ENCODE peak calls at places on chromosomes 5 and 9, in nine cellular contexts. One of them, this sample, is unnamed.

GRCh38 chr9:122562134-122562760 is 9.3 kb downstream of the OR1N2 start:
- DNase-seq in HTR-8/SVneo: no peak
- DNase-seq in GM12891: no peak
- DNase-seq in NCI-H1048: no peak
- DNase-seq in mucosa of descending colon: no peak
- DNase-seq in kidney: no peak
- DNase-seq in activated CD4-positive, alpha-beta T cell treated with anti-CD3 and anti-CD28 coated beads, Interleukin-2, amount 50 U/mL, for 48 hours: no peak
- DNase-seq in activated CD8-positive, alpha-beta T cell treated with anti-CD3 and anti-CD28 coated beads, Interleukin-2, amount 10 ng/mL, durations not matched to agents 7 days and 5 days: peak
- DNase-seq in RPMI8226: no peak
- DNase-seq in this sample: peak

GRCh38 chr9:113542016-113542415 is 78.5 kb downstream of the RGS3 start:
- DNase-seq in HTR-8/SVneo: no peak
- DNase-seq in GM12891: no peak
- DNase-seq in NCI-H1048: no peak
- DNase-seq in mucosa of descending colon: no peak
- DNase-seq in kidney: no peak
- DNase-seq in activated CD4-positive, alpha-beta T cell treated with anti-CD3 and anti-CD28 coated beads, Interleukin-2, amount 50 U/mL, for 48 hours: no peak
- DNase-seq in activated CD8-positive, alpha-beta T cell treated with anti-CD3 and anti-CD28 coated beads, Interleukin-2, amount 10 ng/mL, durations not matched to agents 7 days and 5 days: no peak
- DNase-seq in RPMI8226: no peak
- DNase-seq in this sample: no peak

GRCh38 chr5:143433680-143434079 is 30.2 kb upstream of the NR3C1 start:
- DNase-seq in HTR-8/SVneo: no peak
- DNase-seq in GM12891: no peak
- DNase-seq in NCI-H1048: no peak
- DNase-seq in mucosa of descending colon: no peak
- DNase-seq in kidney: no peak
- DNase-seq in activated CD4-positive, alpha-beta T cell treated with anti-CD3 and anti-CD28 coated beads, Interleukin-2, amount 50 U/mL, for 48 hours: no peak
- DNase-seq in activated CD8-positive, alpha-beta T cell treated with anti-CD3 and anti-CD28 coated beads, Interleukin-2, amount 10 ng/mL, durations not matched to agents 7 days and 5 days: no peak
- DNase-seq in RPMI8226: no peak
- DNase-seq in this sample: no peak

GRCh38 chr5:103667068-103667467 is 104.5 kb upstream of the NUDT12 start:
- DNase-seq in HTR-8/SVneo: peak
- DNase-seq in GM12891: no peak
- DNase-seq in NCI-H1048: no peak
- DNase-seq in mucosa of descending colon: no peak
- DNase-seq in kidney: no peak
- DNase-seq in activated CD4-positive, alpha-beta T cell treated with anti-CD3 and anti-CD28 coated beads, Interleukin-2, amount 50 U/mL, for 48 hours: no peak
- DNase-seq in activated CD8-positive, alpha-beta T cell treated with anti-CD3 and anti-CD28 coated beads, Interleukin-2, amount 10 ng/mL, durations not matched to agents 7 days and 5 days: no peak
- DNase-seq in RPMI8226: no peak
- DNase-seq in this sample: peak

GRCh38 chr9:91419222-91420191 is 4.1 kb downstream of the NFIL3 start:
- DNase-seq in HTR-8/SVneo: no peak
- DNase-seq in GM12891: no peak
- DNase-seq in NCI-H1048: no peak
- DNase-seq in mucosa of descending colon: no peak
- DNase-seq in kidney: no peak
- DNase-seq in activated CD4-positive, alpha-beta T cell treated with anti-CD3 and anti-CD28 coated beads, Interleukin-2, amount 50 U/mL, for 48 hours: peak
- DNase-seq in activated CD8-positive, alpha-beta T cell treated with anti-CD3 and anti-CD28 coated beads, Interleukin-2, amount 10 ng/mL, durations not matched to agents 7 days and 5 days: no peak
- DNase-seq in RPMI8226: no peak
- DNase-seq in this sample: peak

GRCh38 chr5:135667662-135668061 is 88.9 kb upstream of the CXCL14 start:
- DNase-seq in HTR-8/SVneo: no peak
- DNase-seq in GM12891: no peak
- DNase-seq in NCI-H1048: no peak
- DNase-seq in mucosa of descending colon: no peak
- DNase-seq in kidney: no peak
- DNase-seq in activated CD4-positive, alpha-beta T cell treated with anti-CD3 and anti-CD28 coated beads, Interleukin-2, amount 50 U/mL, for 48 hours: no peak
- DNase-seq in activated CD8-positive, alpha-beta T cell treated with anti-CD3 and anti-CD28 coated beads, Interleukin-2, amount 10 ng/mL, durations not matched to agents 7 days and 5 days: no peak
- DNase-seq in RPMI8226: no peak
- DNase-seq in this sample: no peak

GRCh38 chr9:113953541-113953940 is 77.4 kb downstream of the ZNF618 start:
- DNase-seq in HTR-8/SVneo: no peak
- DNase-seq in GM12891: no peak
- DNase-seq in NCI-H1048: no peak
- DNase-seq in mucosa of descending colon: no peak
- DNase-seq in kidney: no peak
- DNase-seq in activated CD4-positive, alpha-beta T cell treated with anti-CD3 and anti-CD28 coated beads, Interleukin-2, amount 50 U/mL, for 48 hours: no peak
- DNase-seq in activated CD8-positive, alpha-beta T cell treated with anti-CD3 and anti-CD28 coated beads, Interleukin-2, amount 10 ng/mL, durations not matched to agents 7 days and 5 days: no peak
- DNase-seq in RPMI8226: no peak
- DNase-seq in this sample: no peak

GRCh38 chr9:85723220-85723619 is 18.5 kb downstream of the AGTPBP1 start:
- DNase-seq in HTR-8/SVneo: no peak
- DNase-seq in GM12891: no peak
- DNase-seq in NCI-H1048: no peak
- DNase-seq in mucosa of descending colon: peak
- DNase-seq in kidney: no peak
- DNase-seq in activated CD4-positive, alpha-beta T cell treated with anti-CD3 and anti-CD28 coated beads, Interleukin-2, amount 50 U/mL, for 48 hours: peak
- DNase-seq in activated CD8-positive, alpha-beta T cell treated with anti-CD3 and anti-CD28 coated beads, Interleukin-2, amount 10 ng/mL, durations not matched to agents 7 days and 5 days: peak
- DNase-seq in RPMI8226: no peak
- DNase-seq in this sample: no peak

This sample was measured in A673.